ENCODE peak calls at places on chromosomes 5 and 9, in seven cellular contexts. G is H9, E is BJ, S is choroid plexus epithelial cell, V is IMR-90, Q is AG09319, A is endodermal cell. T is an unnamed sample.
A peak's percentile ranks its signal among the peaks of the same experiment; 100 is the strongest.

GRCh38 chr5:111734013-111734412 is 23.0 kb downstream of the NREP start:
- DNase-seq in G (no peak), E (no peak), S (peak; percentile 63), V (peak; percentile 65), Q (no peak), A (no peak), T (peak; percentile 38)

GRCh38 chr5:1488882-1489680 is 34.7 kb downstream of the LPCAT1 start:
- DNase-seq in G (no peak), E (peak; percentile 39), S (peak; percentile 87), V (peak; percentile 90), Q (peak; percentile 15), A (no peak), T (peak; percentile 80)

GRCh38 chr9:34499101-34499500 is 23.7 kb downstream of the ENHO start:
- DNase-seq in G (no peak), E (no peak), S (no peak), V (no peak), Q (no peak), A (no peak), T (no peak)

GRCh38 chr9:8961186-8961666 is 1161.6 kb upstream of the DMAC1 start:
- DNase-seq in G (no peak), E (no peak), S (no peak), V (no peak), Q (peak; percentile 3), A (no peak), T (no peak)

GRCh38 chr5:83368317-83368716 is 103.2 kb upstream of the VCAN start:
- DNase-seq in G (no peak), E (peak; percentile 41), S (peak; percentile 43), V (peak; percentile 88), Q (peak; percentile 73), A (no peak), T (peak; percentile 19)

GRCh38 chr9:6490863-6491262 is 77.9 kb downstream of the UHRF2 start:
- DNase-seq in G (no peak), E (no peak), S (no peak), V (no peak), Q (no peak), A (no peak), T (no peak)

GRCh38 chr5:75656311-75657003 is 45.2 kb downstream of the ANKDD1B start:
- DNase-seq in G (no peak), E (no peak), S (peak; percentile 52), V (peak; percentile 46), Q (no peak), A (no peak), T (peak; percentile 25)

GRCh38 chr5:73451218-73452130 is 2.9 kb upstream of the FOXD1 start:
- DNase-seq in G (peak; percentile 66), E (no peak), S (peak; percentile 69), V (peak; percentile 59), Q (peak; percentile 23), A (peak; percentile 88), T (peak; percentile 32)

GRCh38 chr5:96149546-96149945 is 187.9 kb upstream of the ELL2 start:
- DNase-seq in G (no peak), E (no peak), S (peak; percentile 9), V (peak; percentile 62), Q (peak; percentile 45), A (no peak), T (peak; percentile 54)

GRCh38 chr5:138440226-138441073 is 1.6 kb downstream of the REEP2 start:
- DNase-seq in G (no peak), E (no peak), S (no peak), V (no peak), Q (no peak), A (no peak), T (no peak)

GRCh38 chr5:2129581-2130272 is 247.0 kb upstream of the IRX4 start:
- DNase-seq in G (no peak), E (no peak), S (peak; percentile 18), V (no peak), Q (no peak), A (no peak), T (no peak)

GRCh38 chr5:167802755-167803431 is 488.6 kb upstream of the WWC1 start:
- DNase-seq in G (no peak), E (no peak), S (peak; percentile 33), V (no peak), Q (no peak), A (peak; percentile 68), T (no peak)

GRCh38 chr9:135839516-135839915 is 67.8 kb downstream of the CAMSAP1 start:
- DNase-seq in G (no peak), E (no peak), S (no peak), V (no peak), Q (no peak), A (no peak), T (no peak)

GRCh38 chr5:138138949-138139775 is at the start of gene NME5:
- DNase-seq in G (peak; percentile 82), E (no peak), S (peak; percentile 80), V (peak; percentile 40), Q (peak; percentile 7), A (peak; percentile 92), T (peak; percentile 1)

GRCh38 chr5:60453186-60453976 is 246.6 kb downstream of the DEPDC1B start:
- DNase-seq in G (no peak), E (no peak), S (no peak), V (no peak), Q (no peak), A (no peak), T (no peak)

GRCh38 chr9:87255437-87256155 is 242.1 kb upstream of the DAPK1 start:
- DNase-seq in G (no peak), E (no peak), S (peak; percentile 60), V (peak; percentile 10), Q (no peak), A (no peak), T (no peak)

GRCh38 chr5:75616286-75616810 is 5.1 kb downstream of the ANKDD1B start:
- DNase-seq in G (no peak), E (no peak), S (peak; percentile 70), V (no peak), Q (no peak), A (no peak), T (no peak)

GRCh38 chr5:12080761-12081160 is 176.5 kb upstream of the CTNND2 start:
- DNase-seq in G (no peak), E (no peak), S (no peak), V (no peak), Q (no peak), A (no peak), T (no peak)

GRCh38 chr9:109817146-109817845 is 37.3 kb downstream of the PALM2AKAP2 start:
- DNase-seq in G (no peak), E (no peak), S (peak; percentile 59), V (peak; percentile 83), Q (no peak), A (no peak), T (peak; percentile 75)

GRCh38 chr5:124824637-124825158 is 78.3 kb upstream of the ZNF608 start:
- DNase-seq in G (no peak), E (peak; percentile 20), S (peak; percentile 98), V (peak; percentile 85), Q (peak; percentile 44), A (no peak), T (no peak)

GRCh38 chr5:20286512-20286911 is 298.5 kb upstream of the CDH18 start:
- DNase-seq in G (no peak), E (peak; percentile 3), S (peak; percentile 73), V (peak; percentile 58), Q (no peak), A (no peak), T (peak; percentile 42)

DNA sequence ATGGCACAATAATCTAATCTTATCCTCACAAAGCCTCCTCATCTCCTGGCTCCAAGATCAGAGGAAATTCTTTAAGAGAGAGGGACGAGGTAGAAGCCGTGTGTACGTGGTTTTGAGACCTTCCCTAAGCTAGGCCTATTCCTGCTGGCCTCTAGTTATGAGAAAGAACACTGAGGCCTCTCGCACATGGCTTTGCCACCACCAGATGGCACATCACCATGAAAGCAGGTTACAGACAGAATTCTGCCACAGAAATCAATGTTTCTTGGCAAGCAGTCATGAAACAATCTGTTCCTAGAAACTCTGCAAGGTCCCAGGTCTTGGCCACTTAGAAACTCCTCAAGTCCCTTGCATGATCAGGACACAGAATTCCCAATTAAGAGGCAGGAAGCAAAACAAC is 268.2 kb upstream of the TAS2R1 start:
- DNase-seq in G (peak; percentile 59), E (no peak), S (peak; percentile 68), V (peak; percentile 49), Q (peak; percentile 16), A (peak; percentile 80), T (peak; percentile 51)
- TF ChIP-seq CTCF in G (peak; percentile 70), E (peak; percentile 56), S (peak; percentile 78), V (peak; percentile 53), Q (peak; percentile 64), A (peak; percentile 82), T (peak; percentile 81)

GRCh38 chr5:80341376-80341775 is 21.6 kb downstream of the SPZ1 start:
- DNase-seq in G (no peak), E (no peak), S (no peak), V (no peak), Q (no peak), A (no peak), T (no peak)

GRCh38 chr5:80343067-80343466 is 23.3 kb downstream of the SPZ1 start:
- DNase-seq in G (no peak), E (no peak), S (no peak), V (peak; percentile 4), Q (no peak), A (no peak), T (no peak)

GRCh38 chr5:80346055-80346454 is 26.3 kb downstream of the SPZ1 start:
- DNase-seq in G (peak; percentile 63), E (no peak), S (peak; percentile 47), V (no peak), Q (no peak), A (peak; percentile 79), T (peak; percentile 4)
- TF ChIP-seq CTCF in G (peak; percentile 71), E (peak; percentile 34), S (peak; percentile 63), V (peak; percentile 14), Q (peak; percentile 16), A (peak; percentile 82), T (peak; percentile 53)

GRCh38 chr9:137068539-137069507 is 1.5 kb downstream of the SAPCD2 start:
- DNase-seq in G (no peak), E (no peak), S (no peak), V (no peak), Q (no peak), A (no peak), T (no peak)

GRCh38 chr9:137067860-137068538 is 2.4 kb downstream of the SAPCD2 start:
- DNase-seq in G (peak; percentile 92), E (no peak), S (peak; percentile 83), V (peak; percentile 70), Q (no peak), A (peak; percentile 94), T (peak; percentile 61)

GRCh38 chr9:137070906-137071275 is 534 bp upstream of the SAPCD2 start:
- DNase-seq in G (no peak), E (no peak), S (no peak), V (no peak), Q (no peak), A (no peak), T (no peak)

GRCh38 chr9:137070201-137070905 is at the start of gene SAPCD2:
- DNase-seq in G (peak; percentile 94), E (no peak), S (peak; percentile 81), V (peak; percentile 79), Q (no peak), A (peak; percentile 95), T (peak; percentile 79)

GRCh38 chr9:137069508-137070071 is 767 bp downstream of the SAPCD2 start:
- DNase-seq in G (no peak), E (no peak), S (no peak), V (no peak), Q (no peak), A (no peak), T (no peak)
- TF ChIP-seq CTCF in G (no peak), E (no peak), S (no peak), V (no peak), Q (no peak), A (no peak), T (no peak)

DNA sequence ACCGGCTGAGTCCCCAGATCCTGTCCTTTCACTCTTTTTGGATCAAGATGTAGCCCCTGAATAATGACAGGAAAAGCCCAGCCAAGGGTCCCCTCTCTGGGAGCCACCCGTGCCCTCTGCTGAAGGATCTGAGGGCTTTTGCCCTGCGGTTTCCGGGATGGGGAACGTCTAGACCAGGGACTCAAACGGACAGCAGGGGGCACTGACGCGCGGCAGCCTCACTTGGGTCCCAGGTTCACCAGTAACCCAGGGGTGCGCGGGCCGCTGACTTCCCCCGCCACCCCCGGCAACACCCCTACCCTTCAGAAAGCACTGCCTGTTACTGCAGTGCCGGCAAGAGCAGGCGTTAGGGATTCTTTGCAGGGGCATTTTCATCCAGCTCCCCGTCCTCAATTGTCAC is 98.7 kb upstream of the FCN2 start:
- DNase-seq in G (peak; percentile 59), E (no peak), S (no peak), V (no peak), Q (no peak), A (peak; percentile 77), T (no peak)
- TF ChIP-seq CTCF in G (peak; percentile 67), E (peak; percentile 42), S (peak; percentile 45), V (peak; percentile 9), Q (peak; percentile 30), A (peak; percentile 69), T (peak; percentile 61)

T was measured in HFFc6.